ENCODE peak calls at places on chromosomes 4 and X, in five cellular contexts. L is pancreas, R is astrocyte, B is brain microvascular endothelial cell, V is psoas muscle. N is an unnamed sample.

GRCh38 chr4:54237770-54238169 is 8.7 kb downstream of the PDGFRA start:
- DNase-seq in L (no peak), R (no peak), B (no peak), V (no peak), N (no peak)

GRCh38 chr4:8026455-8026854 is 86.8 kb upstream of the AFAP1 start:
- DNase-seq in L (no peak), R (no peak), B (no peak), V (no peak), N (no peak)

GRCh38 chrX:140766024-140766611 is 56.6 kb downstream of the LINC00632 start:
- DNase-seq in L (peak; percentile 18), R (peak; percentile 35), B (peak; percentile 63), V (peak; percentile 51), N (peak; percentile 31)

GRCh38 chrX:137999071-137999470 is 433.1 kb downstream of the ZIC3 start:
- DNase-seq in L (no peak), R (no peak), B (no peak), V (no peak), N (no peak)

GRCh38 chr4:38412137-38412536 is 251.9 kb upstream of the KLF3 start:
- DNase-seq in L (no peak), R (no peak), B (no peak), V (no peak), N (no peak)

GRCh38 chrX:154731881-154732280 is 19.0 kb downstream of the GAB3 start:
- DNase-seq in L (no peak), R (no peak), B (peak; percentile 52), V (no peak), N (no peak)

GRCh38 chr4:76977731-76978350 is 28.3 kb downstream of the SEPTIN11 start:
- DNase-seq in L (no peak), R (peak; percentile 90), B (peak; percentile 35), V (no peak), N (no peak)

GRCh38 chr4:17155486-17155885 is 257.0 kb upstream of the LDB2 start:
- DNase-seq in L (no peak), R (no peak), B (no peak), V (no peak), N (no peak)

GRCh38 chrX:17442898-17443297 is 67.9 kb downstream of the NHS start:
- DNase-seq in L (no peak), R (peak; percentile 18), B (peak; percentile 22), V (no peak), N (no peak)

GRCh38 chrX:100410083-100410590 is at the start of gene PCDH19:
- DNase-seq in L (peak; percentile 31), R (peak; percentile 7), B (peak; percentile 12), V (peak; percentile 70), N (peak; percentile 67)

GRCh38 chr4:30863031-30863430 is 142.9 kb downstream of the PCDH7 start:
- DNase-seq in L (no peak), R (peak; percentile 82), B (peak; percentile 27), V (no peak), N (no peak)

GRCh38 chrX:54419559-54420302 is 20.5 kb upstream of the TSR2 start:
- DNase-seq in L (no peak), R (no peak), B (no peak), V (no peak), N (no peak)

GRCh38 chrX:152343306-152343705 is 107.8 kb downstream of the GABRA3 start:
- DNase-seq in L (no peak), R (no peak), B (no peak), V (no peak), N (no peak)

GRCh38 chrX:106954041-106954440 is 33.8 kb downstream of the CLDN2 start:
- DNase-seq in L (no peak), R (no peak), B (no peak), V (no peak), N (no peak)

GRCh38 chr4:70714488-70714887 is 7.3 kb upstream of the RUFY3 start:
- DNase-seq in L (no peak), R (no peak), B (no peak), V (no peak), N (no peak)

GRCh38 chr4:5998333-5998936 is 19.8 kb downstream of the C4orf50 start:
- DNase-seq in L (peak; percentile 35), R (peak; percentile 20), B (peak; percentile 61), V (peak; percentile 41), N (peak; percentile 79)

GRCh38 chrX:109889289-109890006 is 113.5 kb upstream of the TMEM164 start:
- DNase-seq in L (no peak), R (no peak), B (peak; percentile 12), V (no peak), N (no peak)

GRCh38 chrX:16870861-16871584 is 861 bp upstream of the RBBP7 start:
- DNase-seq in L (peak; percentile 29), R (no peak), B (no peak), V (peak; percentile 68), N (no peak)

GRCh38 chrX:38117485-38117884 is 103.2 kb downstream of the SRPX start:
- DNase-seq in L (peak; percentile 72), R (peak; percentile 71), B (no peak), V (no peak), N (no peak)

GRCh38 chr4:122747883-122748282 is 15.4 kb downstream of the BBS12 start:
- DNase-seq in L (no peak), R (peak; percentile 64), B (peak; percentile 76), V (no peak), N (no peak)

GRCh38 chrX:18789916-18790315 is 82.5 kb downstream of the PPEF1 start:
- DNase-seq in L (no peak), R (no peak), B (no peak), V (no peak), N (no peak)

GRCh38 chrX:154892263-154892662 is 6.1 kb downstream of the F8A1 start:
- DNase-seq in L (no peak), R (no peak), B (no peak), V (no peak), N (no peak)

GRCh38 chr4:59704621-59705020 is 1495.5 kb upstream of the ADGRL3 start:
- DNase-seq in L (no peak), R (no peak), B (no peak), V (no peak), N (no peak)

GRCh38 chrX:43328358-43328946 is 327.6 kb upstream of the MAOA start:
- DNase-seq in L (no peak), R (no peak), B (no peak), V (no peak), N (no peak)

DNA sequence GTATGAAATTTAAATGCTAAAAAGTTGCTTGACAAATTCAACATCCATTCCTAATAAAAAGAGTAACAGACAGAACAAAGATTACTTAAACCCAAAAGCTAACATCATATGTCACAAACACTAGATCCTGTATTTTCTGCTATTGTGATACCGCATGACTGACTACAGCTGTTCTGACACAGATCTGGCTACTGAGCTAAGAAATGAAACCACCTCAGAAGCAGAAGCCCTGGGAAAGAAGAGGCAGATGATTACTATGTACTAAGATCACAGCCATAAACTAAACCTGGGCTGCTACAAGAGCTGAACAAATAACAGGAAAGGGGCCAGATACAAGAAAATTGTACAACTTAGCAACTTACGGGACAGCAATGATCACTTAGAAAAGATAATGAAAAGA is 9.4 kb downstream of the LETM1 start:
- DNase-seq in L (no peak), R (no peak), B (no peak), V (no peak), N (no peak)
- H3K27ac ChIP-seq in L (no peak overlapping the region), R (no peak overlapping the region), B (no peak overlapping the region), V (no peak overlapping the region), N (no peak overlapping the region)

DNA sequence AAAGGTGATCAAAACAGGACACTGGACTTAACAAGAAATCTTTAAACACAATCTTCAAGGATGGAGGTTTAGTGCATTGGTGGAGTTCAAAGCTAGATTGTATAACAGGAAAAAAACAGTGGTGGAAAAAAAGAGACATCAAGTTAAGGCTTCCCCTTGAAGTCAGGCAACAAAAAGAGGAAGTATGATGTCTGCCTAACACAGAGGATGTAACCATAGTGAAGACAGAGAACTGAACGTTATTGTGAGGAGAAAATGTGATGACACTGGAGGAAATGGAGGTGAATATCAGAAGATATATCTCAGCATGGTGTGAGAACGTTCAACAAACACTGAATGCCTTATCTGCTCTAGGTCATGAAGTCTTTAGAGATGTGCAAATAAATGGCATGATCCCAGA is 192.4 kb upstream of the AR start:
- DNase-seq in L (no peak), R (no peak), B (no peak), V (no peak), N (no peak)
- H3K27ac ChIP-seq in L (no peak overlapping the region), R (no peak overlapping the region), B (no peak overlapping the region), V (no peak overlapping the region), N (no peak overlapping the region)

GRCh38 chr4:67927251-67927650 is 36.0 kb downstream of the TMPRSS11A start:
- DNase-seq in L (no peak), R (no peak), B (no peak), V (no peak), N (no peak)

GRCh38 chr4:67931256-67931655 is 32.0 kb downstream of the TMPRSS11A start:
- DNase-seq in L (no peak), R (no peak), B (no peak), V (no peak), N (no peak)

GRCh38 chr4:67926485-67926884 is 36.8 kb downstream of the TMPRSS11A start:
- DNase-seq in L (no peak), R (no peak), B (no peak), V (no peak), N (no peak)

GRCh38 chr4:67928547-67928946 is 34.7 kb downstream of the TMPRSS11A start:
- DNase-seq in L (no peak), R (peak; percentile 41), B (no peak), V (no peak), N (no peak)

DNA sequence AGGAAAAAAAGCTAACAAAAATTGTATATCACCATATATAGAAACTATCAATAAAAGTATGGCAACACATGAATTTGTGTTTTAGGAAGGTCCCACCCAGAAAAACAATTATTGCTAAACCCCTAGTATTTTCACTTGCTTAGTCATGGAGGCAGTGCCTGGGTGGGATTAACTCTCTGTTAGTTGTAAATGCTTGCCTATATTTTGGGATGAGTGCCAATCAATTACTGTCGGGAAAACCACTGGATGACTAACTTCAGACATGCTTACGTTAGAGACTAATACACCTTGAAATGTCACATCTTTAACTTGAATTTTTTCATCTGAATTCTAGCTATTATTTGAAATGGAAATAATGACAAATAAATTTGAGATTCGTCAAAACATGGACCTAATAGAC is 33.8 kb downstream of the TMPRSS11A start:
- DNase-seq in L (no peak), R (peak; percentile 68), B (no peak), V (no peak), N (no peak)
- H3K27ac ChIP-seq in L (no peak overlapping the region), R (no peak overlapping the region), B (no peak overlapping the region), V (no peak overlapping the region), N (no peak overlapping the region)

DNA sequence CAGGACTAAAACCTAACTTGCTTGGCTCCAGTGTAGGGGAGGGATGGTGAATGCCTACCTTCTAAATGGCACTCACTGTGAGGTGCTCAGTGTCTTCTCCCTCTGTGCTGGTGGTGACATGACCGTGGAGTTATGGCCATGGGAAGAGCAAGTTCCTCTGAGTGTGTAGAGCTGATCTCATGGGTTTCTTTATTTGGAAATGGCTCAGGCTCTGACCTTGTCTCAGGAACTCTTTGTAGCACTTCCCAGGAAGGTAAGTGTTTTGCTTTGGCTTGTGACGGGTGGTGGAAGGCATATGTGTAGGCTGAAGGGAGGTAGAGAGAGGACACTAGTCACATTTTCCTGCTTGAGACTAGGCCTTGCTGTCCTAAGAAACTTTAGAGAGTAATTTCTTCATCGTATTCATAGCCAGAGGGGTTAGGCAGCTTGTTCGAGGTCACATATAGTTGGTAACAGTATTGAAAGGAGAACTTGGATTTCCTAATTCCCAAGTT is 6.5 kb downstream of the MSN start:
- DNase-seq in L (no peak), R (no peak), B (no peak), V (no peak), N (no peak)
- H3K27ac ChIP-seq in L (no peak overlapping the region), R (peak overlapping the region; percentile 33), B (peak overlapping the region; percentile 37), V (peak overlapping the region; percentile 75), N (no peak overlapping the region)

N was measured in dorsolateral prefrontal cortex.